ENCODE peak calls at places on chromosomes 4 and X, in seven cellular contexts. One of them, this sample, is unnamed.

GRCh38 chrX:77528034-77528433 is 80.8 kb downstream of the FGF16 start:
- DNase-seq in suprapubic skin: no peak
- DNase-seq in midbrain: no peak
- DNase-seq in breast epithelium: no peak
- DNase-seq in type B pancreatic cell: no peak
- DNase-seq in activated T-cell treated with anti-CD3 and anti-CD28 coated beads for 48 hours: no peak
- DNase-seq in KG1: no peak
- DNase-seq in this sample: no peak

GRCh38 chr4:1216869-1217294 is 32.0 kb downstream of the CTBP1 start:
- DNase-seq in breast epithelium: no peak
- DNase-seq in midbrain: no peak
- DNase-seq in activated T-cell treated with anti-CD3 and anti-CD28 coated beads for 48 hours: peak
- DNase-seq in type B pancreatic cell: no peak
- DNase-seq in KG1: peak
- DNase-seq in suprapubic skin: peak
- DNase-seq in this sample: no peak

GRCh38 chr4:108130955-108131354 is 37.8 kb downstream of the LEF1 start:
- DNase-seq in midbrain: no peak
- DNase-seq in breast epithelium: no peak
- DNase-seq in KG1: no peak
- DNase-seq in suprapubic skin: no peak
- DNase-seq in activated T-cell treated with anti-CD3 and anti-CD28 coated beads for 48 hours: no peak
- DNase-seq in type B pancreatic cell: no peak
- DNase-seq in this sample: no peak

GRCh38 chrX:46662188-46662587 is 88.6 kb downstream of the CHST7 start:
- DNase-seq in KG1: no peak
- DNase-seq in midbrain: no peak
- DNase-seq in activated T-cell treated with anti-CD3 and anti-CD28 coated beads for 48 hours: no peak
- DNase-seq in breast epithelium: no peak
- DNase-seq in suprapubic skin: no peak
- DNase-seq in type B pancreatic cell: no peak
- DNase-seq in this sample: no peak

GRCh38 chr4:185830263-185830994 is 18.4 kb upstream of the SORBS2 start:
- DNase-seq in suprapubic skin: no peak
- DNase-seq in KG1: no peak
- DNase-seq in breast epithelium: no peak
- DNase-seq in midbrain: no peak
- DNase-seq in type B pancreatic cell: no peak
- DNase-seq in activated T-cell treated with anti-CD3 and anti-CD28 coated beads for 48 hours: no peak
- DNase-seq in this sample: peak

GRCh38 chrX:47501226-47502071 is 18.4 kb upstream of the ZNF41 start:
- DNase-seq in KG1: no peak
- DNase-seq in suprapubic skin: no peak
- DNase-seq in breast epithelium: no peak
- DNase-seq in midbrain: no peak
- DNase-seq in activated T-cell treated with anti-CD3 and anti-CD28 coated beads for 48 hours: no peak
- DNase-seq in type B pancreatic cell: no peak
- DNase-seq in this sample: no peak

GRCh38 chrX:20066968-20067708 is 49.6 kb downstream of the MAP7D2 start:
- DNase-seq in midbrain: no peak
- DNase-seq in suprapubic skin: no peak
- DNase-seq in type B pancreatic cell: no peak
- DNase-seq in KG1: no peak
- DNase-seq in breast epithelium: no peak
- DNase-seq in activated T-cell treated with anti-CD3 and anti-CD28 coated beads for 48 hours: no peak
- DNase-seq in this sample: no peak

GRCh38 chrX:28847423-28847822 is 260.2 kb downstream of the IL1RAPL1 start:
- DNase-seq in suprapubic skin: no peak
- DNase-seq in breast epithelium: no peak
- DNase-seq in activated T-cell treated with anti-CD3 and anti-CD28 coated beads for 48 hours: no peak
- DNase-seq in type B pancreatic cell: no peak
- DNase-seq in KG1: no peak
- DNase-seq in midbrain: peak
- DNase-seq in this sample: no peak

GRCh38 chr4:151806511-151806927 is 45.7 kb upstream of the GATB start:
- DNase-seq in activated T-cell treated with anti-CD3 and anti-CD28 coated beads for 48 hours: no peak
- DNase-seq in breast epithelium: no peak
- DNase-seq in KG1: no peak
- DNase-seq in type B pancreatic cell: no peak
- DNase-seq in midbrain: no peak
- DNase-seq in suprapubic skin: no peak
- DNase-seq in this sample: no peak

GRCh38 chrX:49844622-49845021 is 15.5 kb downstream of the PAGE4 start:
- DNase-seq in midbrain: peak
- DNase-seq in KG1: no peak
- DNase-seq in type B pancreatic cell: no peak
- DNase-seq in activated T-cell treated with anti-CD3 and anti-CD28 coated beads for 48 hours: no peak
- DNase-seq in breast epithelium: no peak
- DNase-seq in suprapubic skin: no peak
- DNase-seq in this sample: no peak

GRCh38 chr4:55912249-55912648 is 36.5 kb upstream of the CEP135 start:
- DNase-seq in breast epithelium: no peak
- DNase-seq in KG1: no peak
- DNase-seq in midbrain: no peak
- DNase-seq in activated T-cell treated with anti-CD3 and anti-CD28 coated beads for 48 hours: no peak
- DNase-seq in suprapubic skin: no peak
- DNase-seq in type B pancreatic cell: no peak
- DNase-seq in this sample: no peak

GRCh38 chrX:675896-676295 is 45.3 kb downstream of the SHOX start:
- DNase-seq in activated T-cell treated with anti-CD3 and anti-CD28 coated beads for 48 hours: no peak
- DNase-seq in suprapubic skin: no peak
- DNase-seq in breast epithelium: no peak
- DNase-seq in type B pancreatic cell: no peak
- DNase-seq in midbrain: no peak
- DNase-seq in KG1: no peak
- DNase-seq in this sample: no peak

GRCh38 chrX:1163231-1163630 is 49.2 kb downstream of the CRLF2 start:
- DNase-seq in KG1: no peak
- DNase-seq in breast epithelium: no peak
- DNase-seq in suprapubic skin: no peak
- DNase-seq in activated T-cell treated with anti-CD3 and anti-CD28 coated beads for 48 hours: no peak
- DNase-seq in midbrain: no peak
- DNase-seq in type B pancreatic cell: peak
- DNase-seq in this sample: peak

GRCh38 chrX:136477026-136477425 is 10.7 kb upstream of the BRS3 start:
- DNase-seq in type B pancreatic cell: no peak
- DNase-seq in suprapubic skin: no peak
- DNase-seq in activated T-cell treated with anti-CD3 and anti-CD28 coated beads for 48 hours: no peak
- DNase-seq in KG1: no peak
- DNase-seq in breast epithelium: no peak
- DNase-seq in midbrain: no peak
- DNase-seq in this sample: no peak

GRCh38 chr4:110735691-110736090 is 112.8 kb upstream of the PITX2 start:
- DNase-seq in breast epithelium: no peak
- DNase-seq in suprapubic skin: no peak
- DNase-seq in activated T-cell treated with anti-CD3 and anti-CD28 coated beads for 48 hours: no peak
- DNase-seq in type B pancreatic cell: no peak
- DNase-seq in midbrain: no peak
- DNase-seq in KG1: no peak
- DNase-seq in this sample: no peak

GRCh38 chrX:119659522-119659921 is 33.4 kb downstream of the SEPTIN6 start:
- DNase-seq in suprapubic skin: no peak
- DNase-seq in midbrain: no peak
- DNase-seq in activated T-cell treated with anti-CD3 and anti-CD28 coated beads for 48 hours: no peak
- DNase-seq in type B pancreatic cell: no peak
- DNase-seq in KG1: no peak
- DNase-seq in breast epithelium: no peak
- DNase-seq in this sample: no peak

GRCh38 chr4:3530663-3531254 is 1.5 kb downstream of the LRPAP1 start:
- DNase-seq in breast epithelium: no peak
- DNase-seq in activated T-cell treated with anti-CD3 and anti-CD28 coated beads for 48 hours: no peak
- DNase-seq in suprapubic skin: peak
- DNase-seq in midbrain: no peak
- DNase-seq in type B pancreatic cell: peak
- DNase-seq in KG1: no peak
- DNase-seq in this sample: no peak

GRCh38 chr4:100736651-100737450 is 219.0 kb upstream of the EMCN start:
- DNase-seq in KG1: no peak
- DNase-seq in type B pancreatic cell: no peak
- DNase-seq in midbrain: no peak
- DNase-seq in activated T-cell treated with anti-CD3 and anti-CD28 coated beads for 48 hours: no peak
- DNase-seq in breast epithelium: no peak
- DNase-seq in suprapubic skin: no peak
- DNase-seq in this sample: no peak

GRCh38 chr4:73315091-73315490 is 56.5 kb upstream of the ANKRD17 start:
- DNase-seq in KG1: no peak
- DNase-seq in type B pancreatic cell: no peak
- DNase-seq in midbrain: no peak
- DNase-seq in breast epithelium: no peak
- DNase-seq in suprapubic skin: no peak
- DNase-seq in activated T-cell treated with anti-CD3 and anti-CD28 coated beads for 48 hours: no peak
- DNase-seq in this sample: no peak

GRCh38 chrX:105221374-105221773 is 880 bp upstream of the TEX13A start:
- DNase-seq in suprapubic skin: no peak
- DNase-seq in type B pancreatic cell: no peak
- DNase-seq in midbrain: no peak
- DNase-seq in KG1: no peak
- DNase-seq in breast epithelium: no peak
- DNase-seq in activated T-cell treated with anti-CD3 and anti-CD28 coated beads for 48 hours: no peak
- DNase-seq in this sample: no peak

GRCh38 chr4:78951862-78952472 is 12.7 kb upstream of the PAQR3 start:
- DNase-seq in KG1: peak
- DNase-seq in midbrain: peak
- DNase-seq in suprapubic skin: no peak
- DNase-seq in breast epithelium: no peak
- DNase-seq in type B pancreatic cell: no peak
- DNase-seq in activated T-cell treated with anti-CD3 and anti-CD28 coated beads for 48 hours: no peak
- DNase-seq in this sample: no peak

GRCh38 chr4:8534129-8534528 is 46.1 kb upstream of the GPR78 start:
- DNase-seq in suprapubic skin: no peak
- DNase-seq in activated T-cell treated with anti-CD3 and anti-CD28 coated beads for 48 hours: no peak
- DNase-seq in KG1: no peak
- DNase-seq in breast epithelium: peak
- DNase-seq in midbrain: no peak
- DNase-seq in type B pancreatic cell: no peak
- DNase-seq in this sample: no peak

GRCh38 chr4:153151535-153152452 is 52.4 kb upstream of the TRIM2 start:
- DNase-seq in type B pancreatic cell: peak
- DNase-seq in suprapubic skin: no peak
- DNase-seq in activated T-cell treated with anti-CD3 and anti-CD28 coated beads for 48 hours: no peak
- DNase-seq in midbrain: peak
- DNase-seq in breast epithelium: peak
- DNase-seq in KG1: no peak
- DNase-seq in this sample: no peak

GRCh38 chrX:154791467-154791866 is 13.8 kb downstream of the MPP1 start:
- DNase-seq in midbrain: no peak
- DNase-seq in suprapubic skin: no peak
- DNase-seq in type B pancreatic cell: no peak
- DNase-seq in activated T-cell treated with anti-CD3 and anti-CD28 coated beads for 48 hours: no peak
- DNase-seq in KG1: no peak
- DNase-seq in breast epithelium: no peak
- DNase-seq in this sample: no peak

GRCh38 chr4:125649452-125649851 is 334.7 kb downstream of the FAT4 start:
- DNase-seq in suprapubic skin: no peak
- DNase-seq in type B pancreatic cell: no peak
- DNase-seq in KG1: no peak
- DNase-seq in midbrain: no peak
- DNase-seq in activated T-cell treated with anti-CD3 and anti-CD28 coated beads for 48 hours: no peak
- DNase-seq in breast epithelium: no peak
- DNase-seq in this sample: no peak

GRCh38 chr4:111128327-111128726 is 505.4 kb upstream of the PITX2 start:
- DNase-seq in breast epithelium: no peak
- DNase-seq in type B pancreatic cell: no peak
- DNase-seq in activated T-cell treated with anti-CD3 and anti-CD28 coated beads for 48 hours: no peak
- DNase-seq in KG1: no peak
- DNase-seq in midbrain: no peak
- DNase-seq in suprapubic skin: no peak
- DNase-seq in this sample: no peak

GRCh38 chrX:11759172-11759460 is 1.1 kb downstream of the MSL3 start:
- DNase-seq in KG1: no peak
- DNase-seq in midbrain: no peak
- DNase-seq in breast epithelium: no peak
- DNase-seq in type B pancreatic cell: no peak
- DNase-seq in suprapubic skin: peak
- DNase-seq in activated T-cell treated with anti-CD3 and anti-CD28 coated beads for 48 hours: no peak
- DNase-seq in this sample: no peak

GRCh38 chr4:8398347-8398746 is 42.2 kb downstream of the ACOX3 start:
- DNase-seq in midbrain: no peak
- DNase-seq in activated T-cell treated with anti-CD3 and anti-CD28 coated beads for 48 hours: no peak
- DNase-seq in suprapubic skin: no peak
- DNase-seq in breast epithelium: no peak
- DNase-seq in type B pancreatic cell: no peak
- DNase-seq in KG1: no peak
- DNase-seq in this sample: no peak

GRCh38 chr4:111847256-111848108 is 297.8 kb upstream of the FAM241A start:
- DNase-seq in breast epithelium: no peak
- DNase-seq in midbrain: no peak
- DNase-seq in activated T-cell treated with anti-CD3 and anti-CD28 coated beads for 48 hours: no peak
- DNase-seq in suprapubic skin: no peak
- DNase-seq in type B pancreatic cell: no peak
- DNase-seq in KG1: no peak
- DNase-seq in this sample: no peak

GRCh38 chr4:167339781-167340180 is 105.5 kb upstream of the SPOCK3 start:
- DNase-seq in type B pancreatic cell: no peak
- DNase-seq in breast epithelium: no peak
- DNase-seq in KG1: no peak
- DNase-seq in midbrain: no peak
- DNase-seq in activated T-cell treated with anti-CD3 and anti-CD28 coated beads for 48 hours: no peak
- DNase-seq in suprapubic skin: no peak
- DNase-seq in this sample: no peak

GRCh38 chr4:152460488-152460887 is 75.4 kb downstream of the FBXW7 start:
- DNase-seq in activated T-cell treated with anti-CD3 and anti-CD28 coated beads for 48 hours: no peak
- DNase-seq in KG1: no peak
- DNase-seq in midbrain: no peak
- DNase-seq in type B pancreatic cell: no peak
- DNase-seq in suprapubic skin: no peak
- DNase-seq in breast epithelium: no peak
- DNase-seq in this sample: no peak

This sample was measured in esophagus muscularis mucosa.